ENCODE peak calls at places on chromosomes 2 and 18, in four cellular contexts. P, E, B and F are unnamed samples.

GRCh38 chr2:63055510-63056308 is 5.1 kb downstream of the OTX1 start:
- DNase-seq in P (no peak), E (no peak), B (no peak), F (no peak)

GRCh38 chr2:121777699-121778058 is 22.2 kb downstream of the TSN start:
- DNase-seq in P (peak), E (no peak), B (peak), F (peak)

GRCh38 chr2:37168217-37168981 is 11.6 kb upstream of the EIF2AK2 start:
- DNase-seq in P (peak), E (peak), B (peak), F (peak)

GRCh38 chr2:75592888-75593287 is 32.1 kb upstream of the EVA1A start:
- DNase-seq in P (no peak), E (no peak), B (no peak), F (no peak)

GRCh38 chr2:109545828-109546713 is 67.7 kb downstream of the SEPTIN10 start:
- DNase-seq in P (peak), E (peak), B (peak), F (peak)

GRCh38 chr2:199861116-199861774 is 10.3 kb upstream of the FTCDNL1 start:
- DNase-seq in P (peak), E (peak), B (peak), F (no peak)

GRCh38 chr2:128320609-128321420 is 2.1 kb upstream of the HS6ST1 start:
- DNase-seq in P (no peak), E (no peak), B (no peak), F (no peak)

GRCh38 chr18:55095579-55095978 is 136.3 kb upstream of the CCDC68 start:
- DNase-seq in P (no peak), E (no peak), B (no peak), F (no peak)

GRCh38 chr2:222939208-222939846 is 78.5 kb downstream of the ACSL3 start:
- DNase-seq in P (peak), E (peak), B (peak), F (no peak)

GRCh38 chr2:54871457-54872103 is 148.1 kb downstream of the EML6 start:
- DNase-seq in P (peak), E (no peak), B (peak), F (no peak)

GRCh38 chr2:219254590-219255219 is 987 bp upstream of the TUBA4A start:
- DNase-seq in P (peak), E (no peak), B (no peak), F (no peak)

GRCh38 chr18:62717059-62717849 is 1.9 kb downstream of the PHLPP1 start:
- DNase-seq in P (peak), E (peak), B (peak), F (no peak)

GRCh38 chr18:63097198-63097597 is 222.4 kb downstream of the BCL2 start:
- DNase-seq in P (no peak), E (no peak), B (no peak), F (no peak)

GRCh38 chr2:145752091-145752806 is 1232.3 kb upstream of the ZEB2 start:
- DNase-seq in P (peak), E (peak), B (peak), F (peak)

GRCh38 chr2:228728961-228729360 is 542.1 kb downstream of the PID1 start:
- DNase-seq in P (peak), E (no peak), B (peak), F (no peak)

GRCh38 chr2:144333144-144333555 is 186.8 kb downstream of the ZEB2 start:
- DNase-seq in P (no peak), E (no peak), B (no peak), F (no peak)

GRCh38 chr2:20365249-20365817 is 14.7 kb upstream of the PUM2 start:
- DNase-seq in P (peak), E (no peak), B (peak), F (no peak)

GRCh38 chr2:86301711-86302202 is 35.7 kb downstream of the REEP1 start:
- DNase-seq in P (peak), E (no peak), B (no peak), F (no peak)

GRCh38 chr2:205687018-205687956 is 5.0 kb downstream of the NRP2 start:
- DNase-seq in P (no peak), E (no peak), B (no peak), F (no peak)

GRCh38 chr2:187994464-187995331 is 297.0 kb upstream of the GULP1 start:
- DNase-seq in P (peak), E (no peak), B (no peak), F (no peak)

GRCh38 chr2:48749820-48750739 is 5.4 kb downstream of the LHCGR start:
- DNase-seq in P (no peak), E (no peak), B (no peak), F (no peak)

GRCh38 chr2:160666019-160666676 is 172.5 kb upstream of the RBMS1 start:
- DNase-seq in P (peak), E (peak), B (peak), F (peak)

GRCh38 chr2:172761306-172761705 is 25.7 kb downstream of the RAPGEF4 start:
- DNase-seq in P (no peak), E (no peak), B (no peak), F (no peak)

GRCh38 chr18:75378674-75379315 is 48.7 kb downstream of the SMIM21 start:
- DNase-seq in P (no peak), E (no peak), B (no peak), F (no peak)

GRCh38 chr2:239204143-239204875 is 196.5 kb downstream of the HDAC4 start:
- DNase-seq in P (no peak), E (no peak), B (no peak), F (no peak)

GRCh38 chr18:68797901-68798300 is at the start of gene CCDC102B:
- DNase-seq in P (peak), E (no peak), B (peak), F (peak)

GRCh38 chr2:188333751-188334524 is 42.3 kb downstream of the GULP1 start:
- DNase-seq in P (peak), E (no peak), B (no peak), F (no peak)

GRCh38 chr2:210399440-210400041 is 77.0 kb downstream of the LANCL1 start:
- DNase-seq in P (peak), E (peak), B (peak), F (peak)

GRCh38 chr18:24368749-24369148 is 28.9 kb downstream of the OSBPL1A start:
- DNase-seq in P (peak), E (no peak), B (no peak), F (no peak)

GRCh38 chr2:1802469-1803216 is 58.3 kb upstream of the PXDN start:
- DNase-seq in P (no peak), E (no peak), B (no peak), F (no peak)

GRCh38 chr18:12470382-12471090 is 62.8 kb downstream of the PRELID3A start:
- DNase-seq in P (no peak), E (no peak), B (no peak), F (no peak)

GRCh38 chr2:234502919-234503285 is 6.0 kb upstream of the ARL4C start:
- DNase-seq in P (peak), E (no peak), B (no peak), F (no peak)

GRCh38 chr2:173652731-173653426 is 298.2 kb downstream of the CDCA7 start:
- DNase-seq in P (peak), E (peak), B (peak), F (peak)

GRCh38 chr2:133157141-133157540 is 411.1 kb downstream of the NCKAP5 start:
- DNase-seq in P (no peak), E (no peak), B (no peak), F (no peak)
- TF ChIP-seq CTCF in P (no peak), E (no peak), B (no peak), F (no peak)

GRCh38 chr2:110677080-110677479 is 783 bp downstream of the BUB1 start:
- DNase-seq in P (peak), E (no peak), B (no peak), F (no peak)
- H3K4me3 ChIP-seq in P (peak), E (peak), B (peak), F (peak)

GRCh38 chr2:231531408-231532188 is 1.4 kb upstream of the NMUR1 start:
- DNase-seq in P (peak), E (no peak), B (no peak), F (no peak)
- TF ChIP-seq CTCF in P (no peak), E (no peak), B (no peak), F (no peak)

GRCh38 chr2:126777620-126777978 is 121.1 kb upstream of the TEX51 start:
- DNase-seq in P (no peak), E (no peak), B (no peak), F (no peak)
- H3K4me3 ChIP-seq in P (no peak), E (no peak), B (no peak), F (peak)